ENCODE peak calls at places on chromosome 11, in five cellular contexts. One of them, this sample, is unnamed.
A peak's percentile ranks its signal among the peaks of the same experiment; 100 is the strongest.

GRCh38 chr11:131481317-131481716 is 110.9 kb downstream of the NTM start:
- DNase-seq in astrocyte of the cerebellum: no peak
- DNase-seq in cardiac muscle cell: peak; percentile 43
- DNase-seq in fibroblast of the aortic adventitia: no peak
- DNase-seq in Caco-2: no peak
- DNase-seq in this sample: no peak

GRCh38 chr11:3840870-3841425 is at the start of gene RHOG:
- DNase-seq in fibroblast of the aortic adventitia: peak; percentile 76
- DNase-seq in Caco-2: peak; percentile 89
- DNase-seq in cardiac muscle cell: peak; percentile 89
- DNase-seq in astrocyte of the cerebellum: no peak
- DNase-seq in this sample: peak; percentile 77

GRCh38 chr11:102061276-102061675 is 14.0 kb downstream of the CFAP300 start:
- DNase-seq in cardiac muscle cell: peak; percentile 48
- DNase-seq in fibroblast of the aortic adventitia: peak; percentile 6
- DNase-seq in Caco-2: no peak
- DNase-seq in astrocyte of the cerebellum: no peak
- DNase-seq in this sample: no peak

GRCh38 chr11:71499125-71499524 is 27.9 kb upstream of the KRTAP5-7 start:
- DNase-seq in cardiac muscle cell: no peak
- DNase-seq in Caco-2: peak; percentile 23
- DNase-seq in fibroblast of the aortic adventitia: no peak
- DNase-seq in astrocyte of the cerebellum: no peak
- DNase-seq in this sample: no peak

GRCh38 chr11:67300756-67301312 is 2.5 kb upstream of the SSH3 start:
- DNase-seq in fibroblast of the aortic adventitia: no peak
- DNase-seq in Caco-2: peak; percentile 42
- DNase-seq in cardiac muscle cell: no peak
- DNase-seq in astrocyte of the cerebellum: no peak
- DNase-seq in this sample: no peak

GRCh38 chr11:76592025-76592914 is 78.3 kb downstream of the LRRC32 start:
- DNase-seq in astrocyte of the cerebellum: no peak
- DNase-seq in fibroblast of the aortic adventitia: no peak
- DNase-seq in Caco-2: no peak
- DNase-seq in cardiac muscle cell: no peak
- DNase-seq in this sample: no peak

GRCh38 chr11:108596701-108597100 is 3.1 kb upstream of the EXPH5 start:
- DNase-seq in cardiac muscle cell: no peak
- DNase-seq in fibroblast of the aortic adventitia: no peak
- DNase-seq in Caco-2: no peak
- DNase-seq in astrocyte of the cerebellum: no peak
- DNase-seq in this sample: no peak

GRCh38 chr11:41784513-41785335 is 325.3 kb upstream of the LRRC4C start:
- DNase-seq in Caco-2: no peak
- DNase-seq in astrocyte of the cerebellum: no peak
- DNase-seq in fibroblast of the aortic adventitia: no peak
- DNase-seq in cardiac muscle cell: no peak
- DNase-seq in this sample: no peak

GRCh38 chr11:78576549-78577097 is 2.0 kb upstream of the NARS2 start:
- DNase-seq in Caco-2: no peak
- DNase-seq in fibroblast of the aortic adventitia: no peak
- DNase-seq in astrocyte of the cerebellum: no peak
- DNase-seq in cardiac muscle cell: no peak
- DNase-seq in this sample: no peak

GRCh38 chr11:8213390-8213789 is 44.6 kb upstream of the RIC3 start:
- DNase-seq in astrocyte of the cerebellum: no peak
- DNase-seq in cardiac muscle cell: peak; percentile 13
- DNase-seq in Caco-2: no peak
- DNase-seq in fibroblast of the aortic adventitia: no peak
- DNase-seq in this sample: no peak

GRCh38 chr11:93192163-93192562 is 5.6 kb downstream of the SLC36A4 start:
- DNase-seq in Caco-2: no peak
- DNase-seq in cardiac muscle cell: peak; percentile 17
- DNase-seq in astrocyte of the cerebellum: no peak
- DNase-seq in fibroblast of the aortic adventitia: no peak
- DNase-seq in this sample: peak; percentile 43

GRCh38 chr11:130847517-130847916 is 68.8 kb downstream of the SNX19 start:
- DNase-seq in fibroblast of the aortic adventitia: peak; percentile 79
- DNase-seq in cardiac muscle cell: peak; percentile 66
- DNase-seq in astrocyte of the cerebellum: peak; percentile 23
- DNase-seq in Caco-2: no peak
- DNase-seq in this sample: no peak

GRCh38 chr11:88320149-88320559 is 17.4 kb downstream of the CTSC start:
- DNase-seq in fibroblast of the aortic adventitia: peak; percentile 55
- DNase-seq in astrocyte of the cerebellum: no peak
- DNase-seq in Caco-2: no peak
- DNase-seq in cardiac muscle cell: peak; percentile 33
- DNase-seq in this sample: no peak

GRCh38 chr11:76768091-76769047 is 14.8 kb upstream of the TSKU start:
- DNase-seq in cardiac muscle cell: peak; percentile 34
- DNase-seq in fibroblast of the aortic adventitia: peak; percentile 53
- DNase-seq in astrocyte of the cerebellum: no peak
- DNase-seq in Caco-2: no peak
- DNase-seq in this sample: no peak

GRCh38 chr11:44949160-44950035 is 1.3 kb downstream of the TP53I11 start:
- DNase-seq in Caco-2: no peak
- DNase-seq in fibroblast of the aortic adventitia: peak; percentile 35
- DNase-seq in astrocyte of the cerebellum: no peak
- DNase-seq in cardiac muscle cell: peak; percentile 64
- DNase-seq in this sample: peak; percentile 71

GRCh38 chr11:116471608-116472007 is 301.2 kb downstream of the BUD13 start:
- DNase-seq in cardiac muscle cell: peak; percentile 36
- DNase-seq in fibroblast of the aortic adventitia: peak; percentile 88
- DNase-seq in Caco-2: no peak
- DNase-seq in astrocyte of the cerebellum: peak; percentile 18
- DNase-seq in this sample: no peak

GRCh38 chr11:3137486-3138177 is 27.5 kb downstream of the OSBPL5 start:
- DNase-seq in Caco-2: no peak
- DNase-seq in fibroblast of the aortic adventitia: no peak
- DNase-seq in cardiac muscle cell: no peak
- DNase-seq in astrocyte of the cerebellum: no peak
- DNase-seq in this sample: no peak

GRCh38 chr11:4658629-4659453 is 15.1 kb downstream of the OR51E1 start:
- DNase-seq in cardiac muscle cell: no peak
- DNase-seq in astrocyte of the cerebellum: no peak
- DNase-seq in fibroblast of the aortic adventitia: no peak
- DNase-seq in Caco-2: no peak
- DNase-seq in this sample: peak; percentile 26

DNA sequence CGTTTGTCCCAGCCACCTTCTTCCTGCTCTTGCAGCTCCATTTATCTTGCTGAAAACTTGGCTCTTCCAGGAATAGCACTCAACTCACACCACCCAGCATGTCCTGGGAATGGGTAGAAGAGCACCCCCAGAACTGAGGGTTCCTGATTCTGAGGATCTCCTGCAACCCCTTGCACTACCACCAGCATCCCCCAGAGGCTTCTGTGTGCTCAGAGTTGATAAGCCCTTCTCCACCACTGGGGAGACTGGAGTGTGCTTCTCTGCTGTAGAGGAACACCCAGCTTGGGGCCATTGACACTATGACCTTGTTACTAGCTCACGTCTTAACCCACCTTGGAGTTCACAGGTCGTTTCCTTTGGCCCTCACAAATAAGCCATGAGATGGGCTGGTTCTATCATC is 121.0 kb downstream of the GRIK4 start:
- DNase-seq in cardiac muscle cell: no peak
- DNase-seq in astrocyte of the cerebellum: no peak
- DNase-seq in Caco-2: no peak
- DNase-seq in fibroblast of the aortic adventitia: no peak
- DNase-seq in this sample: no peak
- TF ChIP-seq CTCF in cardiac muscle cell: peak; percentile 3
- TF ChIP-seq CTCF in astrocyte of the cerebellum: peak; percentile 25
- TF ChIP-seq CTCF in Caco-2: peak; percentile 24
- TF ChIP-seq CTCF in fibroblast of the aortic adventitia: no peak
- TF ChIP-seq CTCF in this sample: peak; percentile 27

GRCh38 chr11:69588270-69588669 is 52.7 kb upstream of the CCND1 start:
- DNase-seq in fibroblast of the aortic adventitia: peak; percentile 68
- DNase-seq in Caco-2: no peak
- DNase-seq in cardiac muscle cell: peak; percentile 51
- DNase-seq in astrocyte of the cerebellum: no peak
- DNase-seq in this sample: no peak
- TF ChIP-seq CTCF in fibroblast of the aortic adventitia: peak; percentile 62
- TF ChIP-seq CTCF in Caco-2: peak; percentile 25
- TF ChIP-seq CTCF in cardiac muscle cell: peak; percentile 36
- TF ChIP-seq CTCF in astrocyte of the cerebellum: peak; percentile 40
- TF ChIP-seq CTCF in this sample: no peak

GRCh38 chr11:72704783-72705287 is 30.6 kb upstream of the PDE2A start:
- DNase-seq in cardiac muscle cell: no peak
- DNase-seq in Caco-2: no peak
- DNase-seq in astrocyte of the cerebellum: no peak
- DNase-seq in fibroblast of the aortic adventitia: no peak
- DNase-seq in this sample: no peak

GRCh38 chr11:72705442-72706365 is 31.5 kb upstream of the PDE2A start:
- DNase-seq in fibroblast of the aortic adventitia: no peak
- DNase-seq in Caco-2: no peak
- DNase-seq in astrocyte of the cerebellum: no peak
- DNase-seq in cardiac muscle cell: no peak
- DNase-seq in this sample: no peak

GRCh38 chr11:72702842-72703241 is 28.6 kb upstream of the PDE2A start:
- DNase-seq in cardiac muscle cell: no peak
- DNase-seq in fibroblast of the aortic adventitia: no peak
- DNase-seq in Caco-2: no peak
- DNase-seq in astrocyte of the cerebellum: no peak
- DNase-seq in this sample: no peak

GRCh38 chr11:72703281-72704008 is 29.2 kb upstream of the PDE2A start:
- DNase-seq in Caco-2: no peak
- DNase-seq in cardiac muscle cell: peak; percentile 88
- DNase-seq in astrocyte of the cerebellum: no peak
- DNase-seq in fibroblast of the aortic adventitia: peak; percentile 95
- DNase-seq in this sample: no peak

GRCh38 chr11:72704028-72704782 is 30.0 kb upstream of the PDE2A start:
- DNase-seq in fibroblast of the aortic adventitia: peak; percentile 30
- DNase-seq in cardiac muscle cell: no peak
- DNase-seq in astrocyte of the cerebellum: no peak
- DNase-seq in Caco-2: peak; percentile 66
- DNase-seq in this sample: no peak
- TF ChIP-seq CTCF in fibroblast of the aortic adventitia: peak; percentile 34
- TF ChIP-seq CTCF in cardiac muscle cell: peak; percentile 26
- TF ChIP-seq CTCF in astrocyte of the cerebellum: peak; percentile 7
- TF ChIP-seq CTCF in Caco-2: no peak
- TF ChIP-seq CTCF in this sample: no peak

GRCh38 chr11:104531075-104531474 is 367.1 kb upstream of the PDGFD start:
- DNase-seq in astrocyte of the cerebellum: no peak
- DNase-seq in cardiac muscle cell: no peak
- DNase-seq in Caco-2: no peak
- DNase-seq in fibroblast of the aortic adventitia: no peak
- DNase-seq in this sample: no peak
- TF ChIP-seq CTCF in astrocyte of the cerebellum: peak; percentile 17
- TF ChIP-seq CTCF in cardiac muscle cell: no peak
- TF ChIP-seq CTCF in Caco-2: peak; percentile 48
- TF ChIP-seq CTCF in fibroblast of the aortic adventitia: no peak
- TF ChIP-seq CTCF in this sample: no peak

GRCh38 chr11:57901756-57902155 is 121.9 kb upstream of the OR9Q1 start:
- DNase-seq in cardiac muscle cell: no peak
- DNase-seq in astrocyte of the cerebellum: no peak
- DNase-seq in fibroblast of the aortic adventitia: no peak
- DNase-seq in Caco-2: no peak
- DNase-seq in this sample: no peak
- TF ChIP-seq CTCF in cardiac muscle cell: no peak
- TF ChIP-seq CTCF in astrocyte of the cerebellum: no peak
- TF ChIP-seq CTCF in fibroblast of the aortic adventitia: no peak
- TF ChIP-seq CTCF in Caco-2: no peak
- TF ChIP-seq CTCF in this sample: no peak

GRCh38 chr11:83285771-83286528 is at the start of gene CCDC90B:
- DNase-seq in cardiac muscle cell: peak; percentile 99
- DNase-seq in Caco-2: peak; percentile 99
- DNase-seq in fibroblast of the aortic adventitia: peak; percentile 99
- DNase-seq in astrocyte of the cerebellum: peak; percentile 97
- DNase-seq in this sample: peak; percentile 85
- TF ChIP-seq CTCF in cardiac muscle cell: peak; percentile 23
- TF ChIP-seq CTCF in Caco-2: no peak
- TF ChIP-seq CTCF in fibroblast of the aortic adventitia: no peak
- TF ChIP-seq CTCF in astrocyte of the cerebellum: no peak
- TF ChIP-seq CTCF in this sample: no peak